ENCODE peak calls at places on chromosomes 13 and 19, in eight cellular contexts. R is NCI-H1417; K is mesendoderm; T is HS-27A; B is NCI-H2171 treated with DMSO at 0.1 percent for 48 hours; G is H9; Y is HAP-1; P is stimulated activated CD4-positive, alpha-beta T cell treated with anti-CD3 and anti-CD28 coated beads, TNF-alpha, amount 100 ng/mL, for 4 hours. W is an unnamed sample.

GRCh38 chr13:41995946-41996345 is 35.0 kb upstream of the VWA8 start:
- DNase-seq in P (no peak), Y (no peak), R (no peak), G (no peak), T (no peak), B (no peak), K (no peak), W (no peak)

GRCh38 chr19:1027020-1027952 is 878 bp downstream of the CNN2 start:
- DNase-seq in P (no peak), Y (no peak), K (peak), T (no peak), R (peak), B (peak), G (no peak), W (no peak)

GRCh38 chr13:27775943-27776342 is 16.3 kb upstream of the GSX1 start:
- DNase-seq in R (peak), T (no peak), Y (no peak), P (no peak), B (no peak), G (peak), K (no peak), W (no peak)

GRCh38 chr13:44715287-44716224 is 139.4 kb upstream of the TSC22D1 start:
- DNase-seq in Y (no peak), R (no peak), G (no peak), K (no peak), T (no peak), P (no peak), B (peak), W (no peak)

GRCh38 chr13:76620036-76620435 is 266.2 kb downstream of the KCTD12 start:
- DNase-seq in P (no peak), K (no peak), R (no peak), T (no peak), B (no peak), Y (no peak), G (no peak), W (no peak)

GRCh38 chr13:44421853-44422525 is 48.4 kb downstream of the SERP2 start:
- DNase-seq in K (no peak), B (no peak), G (no peak), Y (no peak), P (no peak), R (no peak), T (no peak), W (no peak)

GRCh38 chr19:37227996-37228395 is 10.0 kb downstream of the ZNF383 start:
- DNase-seq in P (no peak), T (no peak), R (peak), B (peak), Y (no peak), K (peak), G (peak), W (no peak)

GRCh38 chr19:872266-872951 is 12.9 kb downstream of the CFD start:
- DNase-seq in Y (peak), T (no peak), P (peak), B (peak), K (peak), G (peak), R (no peak), W (peak)

GRCh38 chr13:42107006-42107405 is 58.6 kb downstream of the DGKH start:
- DNase-seq in P (no peak), T (no peak), B (no peak), R (no peak), G (no peak), K (no peak), Y (no peak), W (no peak)

GRCh38 chr19:6088677-6089063 is 21.6 kb downstream of the RFX2 start:
- DNase-seq in K (no peak), P (no peak), Y (no peak), R (no peak), G (no peak), T (no peak), B (no peak), W (no peak)

GRCh38 chr13:113460599-113460998 is 7.3 kb upstream of the ADPRHL1 start:
- DNase-seq in R (no peak), Y (no peak), K (no peak), G (no peak), B (no peak), P (no peak), T (no peak), W (no peak)

GRCh38 chr13:38417727-38418126 is 68.1 kb downstream of the UFM1 start:
- DNase-seq in K (peak), G (peak), Y (no peak), P (no peak), T (no peak), R (peak), B (no peak), W (peak)

GRCh38 chr13:40452741-40453665 is 213.4 kb downstream of the FOXO1 start:
- DNase-seq in Y (no peak), K (no peak), B (no peak), P (no peak), T (no peak), G (no peak), R (no peak), W (no peak)

GRCh38 chr13:55534306-55534705 is 1606.4 kb upstream of the PRR20A start:
- DNase-seq in K (no peak), G (no peak), P (no peak), B (peak), Y (no peak), T (no peak), R (peak), W (no peak)

GRCh38 chr13:21685485-21686064 is 14.7 kb downstream of the FGF9 start:
- DNase-seq in G (no peak), P (no peak), Y (no peak), T (no peak), K (no peak), B (no peak), R (no peak), W (no peak)

GRCh38 chr19:11094520-11094894 is 5.2 kb downstream of the LDLR start:
- DNase-seq in R (no peak), Y (no peak), B (no peak), G (no peak), T (no peak), P (no peak), K (no peak), W (no peak)

GRCh38 chr13:98999635-98999952 is 21.7 kb upstream of the DOCK9 start:
- DNase-seq in K (no peak), B (no peak), Y (no peak), G (no peak), P (no peak), R (no peak), T (no peak), W (no peak)

GRCh38 chr19:46542428-46543230 is 47.0 kb upstream of the PNMA8B start:
- DNase-seq in B (peak), K (peak), T (peak), P (peak), R (peak), Y (peak), G (peak), W (peak)

GRCh38 chr19:42361545-42361910 is 28.6 kb downstream of the CNFN start:
- DNase-seq in G (no peak), Y (no peak), P (no peak), R (no peak), K (no peak), T (no peak), B (no peak), W (no peak)

GRCh38 chr19:2923510-2923909 is 21.3 kb downstream of the ZNF77 start:
- DNase-seq in K (no peak), T (no peak), B (peak), R (peak), G (no peak), P (no peak), Y (no peak), W (no peak)

GRCh38 chr19:40314646-40315045 is 29.5 kb upstream of the AKT2 start:
- DNase-seq in T (no peak), K (no peak), Y (no peak), G (no peak), B (no peak), R (no peak), P (no peak), W (no peak)

GRCh38 chr13:94344126-94344863 is 135.2 kb downstream of the DCT start:
- DNase-seq in Y (no peak), R (peak), B (no peak), P (no peak), G (no peak), K (peak), T (no peak), W (no peak)

GRCh38 chr19:6271721-6272410 is 7.9 kb downstream of the MLLT1 start:
- DNase-seq in Y (no peak), T (no peak), G (peak), K (peak), B (no peak), R (peak), P (no peak), W (peak)

GRCh38 chr13:77701305-77701704 is 3.8 kb downstream of the SLAIN1 start:
- DNase-seq in T (no peak), R (no peak), K (no peak), G (no peak), B (no peak), P (no peak), Y (no peak), W (no peak)

GRCh38 chr13:72763411-72763810 is 18.3 kb downstream of the DIS3 start:
- DNase-seq in R (no peak), G (no peak), Y (no peak), B (no peak), P (no peak), K (no peak), T (no peak), W (no peak)

GRCh38 chr13:59445812-59446211 is 717.9 kb downstream of the DIAPH3 start:
- DNase-seq in T (no peak), K (peak), P (no peak), G (no peak), Y (no peak), B (no peak), R (no peak), W (no peak)

GRCh38 chr19:4108767-4109625 is 14.9 kb downstream of the MAP2K2 start:
- DNase-seq in G (no peak), Y (no peak), P (peak), K (no peak), T (no peak), R (no peak), B (no peak), W (no peak)

GRCh38 chr13:97307882-97308624 is 85.9 kb downstream of the MBNL2 start:
- DNase-seq in R (peak), B (peak), G (no peak), T (peak), P (no peak), Y (peak), K (peak), W (no peak)

W was measured in HEK293T.